ENCODE peak calls at places on chromosomes 16 and 17, in seven cellular contexts. Q is HepG2, J is A549, T is K562, F is HCT116, V is H1, B is WTC11. W is an unnamed sample.

GRCh38 chr17:78396436-78397335 is 18.2 kb downstream of the PGS1 start:
- DNase-seq in Q (peak), J (no peak), T (no peak), F (no peak), V (no peak), B (no peak), W (no peak)

GRCh38 chr16:79826732-79827514 is 226.4 kb upstream of the MAF start:
- DNase-seq in Q (no peak), J (no peak), T (no peak), F (no peak), V (no peak), B (no peak), W (no peak)

GRCh38 chr16:324451-325334 is 27.8 kb downstream of the AXIN1 start:
- DNase-seq in Q (no peak), J (no peak), T (peak), F (no peak), V (no peak), B (peak), W (no peak)

GRCh38 chr17:17206149-17206912 is at the start of gene PLD6:
- DNase-seq in Q (peak), J (peak), T (peak), F (peak), V (no peak), B (peak), W (peak)

GRCh38 chr16:71460246-71460645 is 1.8 kb downstream of the ZNF23 start:
- DNase-seq in Q (no peak), J (no peak), T (no peak), F (no peak), V (no peak), B (no peak), W (no peak)

GRCh38 chr17:30225919-30226553 is 9.5 kb downstream of the SLC6A4 start:
- DNase-seq in Q (peak), J (no peak), T (no peak), F (no peak), V (no peak), B (no peak), W (no peak)

GRCh38 chr16:66357523-66357928 is 9.0 kb upstream of the CDH5 start:
- DNase-seq in Q (peak), J (peak), T (peak), F (peak), V (peak), B (peak), W (peak)

GRCh38 chr17:78142113-78142861 is 3.9 kb upstream of the C17orf99 start:
- DNase-seq in Q (peak), J (peak), T (peak), F (peak), V (no peak), B (no peak), W (no peak)

GRCh38 chr16:31473300-31474052 is 1.5 kb downstream of the TGFB1I1 start:
- DNase-seq in Q (no peak), J (no peak), T (no peak), F (no peak), V (no peak), B (no peak), W (no peak)

GRCh38 chr17:42684929-42685556 is 2.7 kb downstream of the CNTNAP1 start:
- DNase-seq in Q (no peak), J (no peak), T (no peak), F (no peak), V (no peak), B (no peak), W (no peak)

GRCh38 chr17:32265192-32265895 is at the start of gene RHBDL3:
- DNase-seq in Q (no peak), J (peak), T (peak), F (no peak), V (no peak), B (peak), W (no peak)

GRCh38 chr16:22189473-22190168 is 16.5 kb upstream of the EEF2K start:
- DNase-seq in Q (no peak), J (no peak), T (no peak), F (no peak), V (no peak), B (no peak), W (peak)

GRCh38 chr17:80891096-80892018 is 100.3 kb upstream of the CHMP6 start:
- DNase-seq in Q (no peak), J (peak), T (peak), F (peak), V (no peak), B (no peak), W (peak)

GRCh38 chr17:74584307-74584706 is 7.8 kb downstream of the CD300LD start:
- DNase-seq in Q (no peak), J (no peak), T (no peak), F (no peak), V (no peak), B (no peak), W (no peak)

GRCh38 chr16:19265531-19265930 is 20.0 kb upstream of the CLEC19A start:
- DNase-seq in Q (no peak), J (no peak), T (no peak), F (no peak), V (no peak), B (no peak), W (no peak)

GRCh38 chr17:30379303-30380105 is 777 bp downstream of the CPD start:
- DNase-seq in Q (no peak), J (peak), T (peak), F (no peak), V (no peak), B (peak), W (peak)

GRCh38 chr17:15247891-15248529 is 17.1 kb downstream of the PMP22 start:
- DNase-seq in Q (no peak), J (peak), T (no peak), F (no peak), V (no peak), B (peak), W (peak)

GRCh38 chr17:47705536-47706481 is 11.8 kb downstream of the TBKBP1 start:
- DNase-seq in Q (no peak), J (no peak), T (no peak), F (no peak), V (no peak), B (no peak), W (no peak)

GRCh38 chr16:25013049-25013448 is 2.1 kb downstream of the ARHGAP17 start:
- DNase-seq in Q (no peak), J (no peak), T (no peak), F (no peak), V (no peak), B (no peak), W (no peak)

GRCh38 chr16:88737298-88738166 is 31.2 kb downstream of the CTU2 start:
- DNase-seq in Q (peak), J (peak), T (peak), F (peak), V (peak), B (peak), W (peak)

GRCh38 chr17:8479431-8479947 is 43.8 kb downstream of the NDEL1 start:
- DNase-seq in Q (no peak), J (no peak), T (no peak), F (no peak), V (no peak), B (no peak), W (no peak)

GRCh38 chr17:28170771-28171170 is 128.3 kb downstream of the NLK start:
- DNase-seq in Q (no peak), J (no peak), T (no peak), F (no peak), V (no peak), B (no peak), W (peak)

GRCh38 chr16:65406076-65406475 is 284.2 kb upstream of the CDH11 start:
- DNase-seq in Q (no peak), J (no peak), T (no peak), F (no peak), V (no peak), B (no peak), W (no peak)

GRCh38 chr16:56807011-56807675 is 57.9 kb upstream of the SLC12A3 start:
- DNase-seq in Q (peak), J (peak), T (no peak), F (no peak), V (no peak), B (no peak), W (peak)

GRCh38 chr17:70040336-70040735 is 34.7 kb upstream of the KCNJ16 start:
- DNase-seq in Q (no peak), J (no peak), T (no peak), F (no peak), V (no peak), B (no peak), W (peak)

GRCh38 chr16:27321013-27321960 is 7.5 kb downstream of the IL4R start:
- DNase-seq in Q (no peak), J (no peak), T (no peak), F (no peak), V (no peak), B (no peak), W (no peak)

GRCh38 chr16:87317766-87318121 is 552 bp upstream of the C16orf95 start:
- DNase-seq in Q (peak), J (peak), T (no peak), F (no peak), V (no peak), B (no peak), W (no peak)

GRCh38 chr16:50974438-50975036 is 176.5 kb downstream of the SALL1 start:
- DNase-seq in Q (no peak), J (no peak), T (no peak), F (no peak), V (no peak), B (no peak), W (no peak)

GRCh38 chr16:13902677-13903076 is 17.3 kb upstream of the ERCC4 start:
- DNase-seq in Q (no peak), J (no peak), T (no peak), F (no peak), V (no peak), B (no peak), W (peak)

GRCh38 chr17:57071991-57072944 is 12.8 kb upstream of the AKAP1 start:
- DNase-seq in Q (no peak), J (no peak), T (no peak), F (no peak), V (no peak), B (no peak), W (no peak)

GRCh38 chr17:16122697-16123434 is 92.5 kb downstream of the NCOR1 start:
- DNase-seq in Q (no peak), J (no peak), T (no peak), F (no peak), V (no peak), B (no peak), W (no peak)

GRCh38 chr17:19978803-19979202 is 1.2 kb upstream of the AKAP10 start:
- DNase-seq in Q (no peak), J (no peak), T (no peak), F (no peak), V (no peak), B (no peak), W (no peak)

GRCh38 chr17:65334391-65334790 is 197.2 kb downstream of the RGS9 start:
- DNase-seq in Q (no peak), J (no peak), T (no peak), F (no peak), V (no peak), B (no peak), W (no peak)

GRCh38 chr17:17484451-17484899 is 7.7 kb downstream of the MED9 start:
- DNase-seq in Q (no peak), J (no peak), T (no peak), F (no peak), V (no peak), B (no peak), W (no peak)

GRCh38 chr16:11604783-11605563 is 18.3 kb upstream of the LITAF start:
- DNase-seq in Q (no peak), J (no peak), T (no peak), F (no peak), V (no peak), B (no peak), W (peak)

GRCh38 chr17:72539981-72540897 is 419.4 kb downstream of the SOX9 start:
- DNase-seq in Q (peak), J (peak), T (peak), F (peak), V (no peak), B (peak), W (peak)

GRCh38 chr16:85686912-85687591 is 1.7 kb downstream of the GINS2 start:
- DNase-seq in Q (no peak), J (no peak), T (peak), F (no peak), V (no peak), B (no peak), W (no peak)

DNA sequence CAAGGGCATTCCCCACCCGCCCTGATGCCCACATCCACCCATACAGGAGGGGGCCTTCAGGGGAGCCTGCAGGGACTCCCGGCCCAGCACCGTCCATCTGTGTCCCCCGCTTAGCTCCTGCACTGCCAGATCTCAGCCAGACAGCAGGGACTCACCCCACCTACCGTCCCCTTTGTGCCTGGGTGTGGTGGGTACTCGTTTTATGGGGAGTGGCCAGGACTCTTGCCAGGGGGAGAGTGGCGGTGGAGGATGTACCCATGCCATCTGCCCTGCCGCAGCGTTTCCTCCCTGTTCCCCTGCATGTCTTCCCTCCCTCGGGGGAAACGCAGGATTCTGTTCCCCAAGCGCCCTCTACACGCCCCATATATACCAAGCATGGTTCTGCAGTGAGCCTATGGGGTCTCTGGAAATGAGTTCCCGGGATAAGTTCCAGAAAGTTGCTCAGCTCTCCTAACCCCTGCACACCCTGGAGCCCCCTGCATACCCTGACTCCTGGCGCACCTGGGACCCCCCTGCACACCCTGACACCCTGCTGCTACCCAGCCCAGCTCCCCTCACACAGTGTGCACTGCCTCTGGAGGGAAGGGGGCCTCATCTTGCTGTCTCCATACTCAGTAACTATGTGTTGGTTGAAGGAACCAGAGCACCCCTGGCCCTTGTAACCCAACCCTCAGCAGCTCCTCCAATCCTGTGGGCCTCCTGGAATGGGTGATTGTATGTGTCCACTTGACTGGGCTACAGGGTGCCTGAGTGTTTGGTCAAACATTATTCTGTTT is 4.2 kb upstream of the MAFG start:
- DNase-seq in Q (no peak), J (no peak), T (no peak), F (no peak), V (no peak), B (no peak), W (no peak)
- TF ChIP-seq MAX in Q (no peak), J (no peak), T (no peak), F (no peak), V (no peak), B (no peak), W (no peak)

GRCh38 chr16:69089091-69089912 is 16.2 kb upstream of the HAS3 start:
- DNase-seq in Q (peak), J (no peak), T (peak), F (no peak), V (no peak), B (peak), W (peak)
- TF ChIP-seq MAX in Q (peak), J (peak), T (no peak), F (peak), V (peak), B (peak), W (no peak)

DNA sequence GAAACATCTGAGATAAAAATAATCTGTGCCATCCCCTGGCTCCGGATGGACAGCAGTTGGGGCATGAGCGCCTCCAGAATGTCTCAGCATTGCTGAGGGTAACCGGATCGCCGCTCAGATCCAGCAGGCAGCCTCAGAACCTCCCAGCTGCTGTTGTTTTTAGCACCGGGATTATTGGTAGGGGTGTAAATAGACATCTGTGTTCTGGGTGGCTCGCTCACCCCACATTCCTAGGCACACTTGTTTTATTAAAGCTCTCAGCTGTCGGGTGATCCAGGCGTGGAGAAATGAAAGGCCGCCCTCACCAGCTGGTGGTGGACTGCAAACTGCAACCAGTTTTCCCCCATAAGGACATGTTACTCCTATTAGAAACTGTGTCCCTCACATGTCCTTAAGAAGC is 32.1 kb downstream of the MYH3 start:
- DNase-seq in Q (no peak), J (no peak), T (no peak), F (no peak), V (no peak), B (no peak), W (no peak)
- TF ChIP-seq MAX in Q (no peak), J (no peak), T (no peak), F (no peak), V (no peak), B (no peak), W (no peak)

GRCh38 chr17:58667934-58668597 is 23.8 kb downstream of the TEX14 start:
- DNase-seq in Q (no peak), J (no peak), T (no peak), F (no peak), V (no peak), B (no peak), W (no peak)

GRCh38 chr17:58666858-58667267 is 25.0 kb downstream of the TEX14 start:
- DNase-seq in Q (no peak), J (peak), T (peak), F (peak), V (no peak), B (no peak), W (peak)

GRCh38 chr17:58668598-58668935 is 23.3 kb downstream of the TEX14 start:
- DNase-seq in Q (no peak), J (no peak), T (no peak), F (no peak), V (no peak), B (no peak), W (no peak)

GRCh38 chr17:58669853-58670252 is 22.0 kb downstream of the TEX14 start:
- DNase-seq in Q (no peak), J (no peak), T (no peak), F (no peak), V (no peak), B (no peak), W (no peak)

GRCh38 chr17:58665946-58666857 is 25.6 kb downstream of the TEX14 start:
- DNase-seq in Q (no peak), J (no peak), T (peak), F (peak), V (no peak), B (no peak), W (peak)
- TF ChIP-seq MAX in Q (no peak), J (no peak), T (no peak), F (no peak), V (no peak), B (no peak), W (no peak)

W was measured in endothelial cell of umbilical vein.